ENCODE peak calls at places on chromosomes 7 and 10, in four cellular contexts. One of them, this sample, is unnamed.

GRCh38 chr7:131016230-131016629 is 282.2 kb upstream of the KLF14 start:
- DNase-seq in kidney: no peak
- DNase-seq in CD4-positive, alpha-beta T cell: no peak
- DNase-seq in lower lobe of right lung: no peak
- DNase-seq in this sample: no peak

GRCh38 chr10:69757553-69758309 is 44.0 kb upstream of the COL13A1 start:
- DNase-seq in kidney: peak; percentile 88
- DNase-seq in CD4-positive, alpha-beta T cell: no peak
- DNase-seq in lower lobe of right lung: no peak
- DNase-seq in this sample: no peak

GRCh38 chr10:79483299-79483698 is 29.0 kb upstream of the EIF5AL1 start:
- DNase-seq in kidney: no peak
- DNase-seq in CD4-positive, alpha-beta T cell: no peak
- DNase-seq in lower lobe of right lung: no peak
- DNase-seq in this sample: no peak

GRCh38 chr7:55362927-55363326 is 2.2 kb upstream of the LANCL2 start:
- DNase-seq in kidney: no peak
- DNase-seq in CD4-positive, alpha-beta T cell: no peak
- DNase-seq in lower lobe of right lung: no peak
- DNase-seq in this sample: no peak

GRCh38 chr7:90445633-90446032 is 23.8 kb upstream of the PTTG1IP2 start:
- DNase-seq in kidney: no peak
- DNase-seq in CD4-positive, alpha-beta T cell: no peak
- DNase-seq in lower lobe of right lung: no peak
- DNase-seq in this sample: no peak

GRCh38 chr7:20834656-20835055 is 48.0 kb upstream of the SP8 start:
- DNase-seq in kidney: no peak
- DNase-seq in CD4-positive, alpha-beta T cell: no peak
- DNase-seq in lower lobe of right lung: no peak
- DNase-seq in this sample: no peak

GRCh38 chr10:93226619-93227018 is 152.9 kb downstream of the CYP26A1 start:
- DNase-seq in kidney: no peak
- DNase-seq in CD4-positive, alpha-beta T cell: no peak
- DNase-seq in lower lobe of right lung: no peak
- DNase-seq in this sample: no peak

GRCh38 chr10:69968830-69969229 is 83.8 kb upstream of the MACROH2A2 start:
- DNase-seq in kidney: no peak
- DNase-seq in CD4-positive, alpha-beta T cell: no peak
- DNase-seq in lower lobe of right lung: no peak
- DNase-seq in this sample: no peak

GRCh38 chr7:95676691-95677090 is 80.4 kb upstream of the PDK4 start:
- DNase-seq in kidney: no peak
- DNase-seq in CD4-positive, alpha-beta T cell: no peak
- DNase-seq in lower lobe of right lung: no peak
- DNase-seq in this sample: no peak

GRCh38 chr7:16189026-16189715 is 232.2 kb downstream of the CRPPA start:
- DNase-seq in kidney: no peak
- DNase-seq in CD4-positive, alpha-beta T cell: no peak
- DNase-seq in lower lobe of right lung: no peak
- DNase-seq in this sample: no peak

GRCh38 chr7:44217852-44218402 is 17.1 kb downstream of the YKT6 start:
- DNase-seq in kidney: peak; percentile 56
- DNase-seq in CD4-positive, alpha-beta T cell: no peak
- DNase-seq in lower lobe of right lung: no peak
- DNase-seq in this sample: peak; percentile 34

GRCh38 chr10:130500251-130501000 is 364.2 kb downstream of the GLRX3 start:
- DNase-seq in kidney: no peak
- DNase-seq in CD4-positive, alpha-beta T cell: no peak
- DNase-seq in lower lobe of right lung: no peak
- DNase-seq in this sample: no peak

GRCh38 chr7:30816291-30817059 is 45.3 kb downstream of the MINDY4 start:
- DNase-seq in kidney: no peak
- DNase-seq in CD4-positive, alpha-beta T cell: no peak
- DNase-seq in lower lobe of right lung: no peak
- DNase-seq in this sample: no peak

GRCh38 chr7:46559194-46559576 is 638.1 kb upstream of the IGFBP3 start:
- DNase-seq in kidney: no peak
- DNase-seq in CD4-positive, alpha-beta T cell: no peak
- DNase-seq in lower lobe of right lung: no peak
- DNase-seq in this sample: no peak

GRCh38 chr7:43569424-43569823 is 13.5 kb upstream of the STK17A start:
- DNase-seq in kidney: no peak
- DNase-seq in CD4-positive, alpha-beta T cell: no peak
- DNase-seq in lower lobe of right lung: no peak
- DNase-seq in this sample: peak; percentile 71

GRCh38 chr10:98256692-98257091 is 11.3 kb downstream of the LOXL4 start:
- DNase-seq in kidney: no peak
- DNase-seq in CD4-positive, alpha-beta T cell: no peak
- DNase-seq in lower lobe of right lung: no peak
- DNase-seq in this sample: no peak

GRCh38 chr10:23459323-23459939 is 20.6 kb downstream of the OTUD1 start:
- DNase-seq in kidney: no peak
- DNase-seq in CD4-positive, alpha-beta T cell: no peak
- DNase-seq in lower lobe of right lung: no peak
- DNase-seq in this sample: no peak

GRCh38 chr7:133822001-133822641 is 305.0 kb upstream of the LRGUK start:
- DNase-seq in kidney: no peak
- DNase-seq in CD4-positive, alpha-beta T cell: no peak
- DNase-seq in lower lobe of right lung: no peak
- DNase-seq in this sample: no peak

GRCh38 chr7:36670585-36671431 is 53.5 kb downstream of the AOAH start:
- DNase-seq in kidney: no peak
- DNase-seq in CD4-positive, alpha-beta T cell: peak; percentile 57
- DNase-seq in lower lobe of right lung: peak; percentile 53
- DNase-seq in this sample: no peak

GRCh38 chr10:131453772-131454634 is 142.5 kb upstream of the TCERG1L start:
- DNase-seq in kidney: peak; percentile 87
- DNase-seq in CD4-positive, alpha-beta T cell: peak; percentile 40
- DNase-seq in lower lobe of right lung: no peak
- DNase-seq in this sample: no peak

DNA sequence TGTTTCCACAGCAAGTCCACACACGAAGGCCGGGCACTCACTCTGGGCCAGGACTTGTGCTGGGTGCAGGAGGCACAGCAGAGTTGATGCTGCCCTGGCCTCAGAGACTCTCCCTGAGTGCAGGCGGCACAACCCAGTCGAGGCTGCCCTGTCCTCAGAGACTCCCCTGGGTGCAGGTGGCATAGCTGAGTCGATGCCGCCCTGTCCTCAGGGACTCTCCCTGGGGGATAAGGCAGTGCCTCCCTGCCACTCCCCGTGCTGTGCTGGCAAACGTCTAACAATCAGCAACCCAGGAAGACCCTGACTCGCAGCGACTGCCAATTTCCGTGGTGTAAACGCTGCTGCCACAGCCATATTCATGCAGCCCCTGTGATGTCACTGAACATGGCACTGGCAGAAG is 93.1 kb downstream of the PDGFA start:
- DNase-seq in kidney: peak; percentile 37
- DNase-seq in CD4-positive, alpha-beta T cell: no peak
- DNase-seq in lower lobe of right lung: no peak
- DNase-seq in this sample: no peak
- H3K9me3 ChIP-seq in kidney: no peaks in the 10 kb centered on the region
- H3K9me3 ChIP-seq in CD4-positive, alpha-beta T cell: no peaks in the 10 kb centered on the region
- H3K9me3 ChIP-seq in lower lobe of right lung: no peaks in the 10 kb centered on the region
- H3K9me3 ChIP-seq in this sample: no peaks in the 10 kb centered on the region

GRCh38 chr10:122050316-122050715 is 61.4 kb downstream of the TACC2 start:
- DNase-seq in kidney: no peak
- DNase-seq in CD4-positive, alpha-beta T cell: no peak
- DNase-seq in lower lobe of right lung: no peak
- DNase-seq in this sample: no peak
- H3K27ac ChIP-seq in kidney: no peak overlapping the region
- H3K27ac ChIP-seq in CD4-positive, alpha-beta T cell: no peak overlapping the region
- H3K27ac ChIP-seq in lower lobe of right lung: no peak overlapping the region
- H3K27ac ChIP-seq in this sample: no peak overlapping the region

GRCh38 chr7:152402384-152403250 is 33.2 kb downstream of the KMT2C start:
- DNase-seq in kidney: no peak
- DNase-seq in CD4-positive, alpha-beta T cell: no peak
- DNase-seq in lower lobe of right lung: no peak
- DNase-seq in this sample: no peak
- H3K9me3 ChIP-seq in kidney: no peaks in the 10 kb centered on the region
- H3K9me3 ChIP-seq in CD4-positive, alpha-beta T cell: peaks cover 3% of the 10 kb centered on the region
- H3K9me3 ChIP-seq in lower lobe of right lung: peaks cover 6% of the 10 kb centered on the region
- H3K9me3 ChIP-seq in this sample: peaks cover 14% of the 10 kb centered on the region

DNA sequence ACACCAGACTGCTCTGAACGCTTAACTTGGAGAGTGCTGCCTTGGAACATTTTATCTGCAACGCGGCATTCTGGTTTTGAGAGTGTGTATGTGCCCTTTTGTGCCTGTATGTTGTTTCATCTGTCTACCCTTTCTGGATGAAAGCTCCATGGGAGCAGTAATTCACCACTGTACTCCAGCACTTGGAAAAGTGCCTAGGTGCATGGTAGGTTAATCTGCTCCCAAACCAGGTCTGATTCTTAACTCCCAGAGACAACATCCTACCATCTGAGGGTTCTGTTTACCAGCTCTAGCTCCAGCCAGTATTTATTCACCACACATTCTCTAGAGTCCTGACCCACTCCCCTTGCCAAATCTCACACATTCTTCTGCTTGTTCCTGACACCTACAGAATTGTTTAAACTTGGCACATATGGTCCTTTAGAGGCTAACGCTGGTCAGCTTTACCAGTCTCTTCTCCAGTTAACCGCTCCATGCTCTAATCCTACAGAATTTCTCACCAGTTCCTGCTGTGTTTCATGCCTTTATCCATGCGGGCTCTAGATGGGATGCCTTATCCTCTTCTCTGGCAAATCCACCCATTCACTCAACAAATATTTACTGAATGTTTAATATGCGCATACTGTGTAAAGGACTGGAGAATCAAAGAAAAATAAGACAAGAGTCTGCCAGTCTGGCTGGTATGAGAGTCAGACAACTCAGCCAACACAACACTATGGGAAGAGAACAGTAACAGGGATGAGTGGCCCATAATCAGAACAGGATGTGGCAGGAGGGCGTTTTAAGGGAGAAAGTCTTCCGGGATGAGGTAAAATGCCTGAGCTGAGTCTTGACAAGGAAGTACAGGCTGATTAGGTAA is 46.4 kb downstream of the MTPN start:
- DNase-seq in kidney: no peak
- DNase-seq in CD4-positive, alpha-beta T cell: no peak
- DNase-seq in lower lobe of right lung: no peak
- DNase-seq in this sample: no peak
- H3K27ac ChIP-seq in kidney: no peak overlapping the region
- H3K27ac ChIP-seq in CD4-positive, alpha-beta T cell: no peak overlapping the region
- H3K27ac ChIP-seq in lower lobe of right lung: no peak overlapping the region
- H3K27ac ChIP-seq in this sample: no peak overlapping the region

GRCh38 chr10:133565441-133566294 is at the start of gene SYCE1:
- DNase-seq in kidney: peak; percentile 73
- DNase-seq in CD4-positive, alpha-beta T cell: no peak
- DNase-seq in lower lobe of right lung: no peak
- DNase-seq in this sample: no peak
- H3K9me3 ChIP-seq in kidney: no peaks in the 10 kb centered on the region
- H3K9me3 ChIP-seq in CD4-positive, alpha-beta T cell: peaks cover 8% of the 10 kb centered on the region
- H3K9me3 ChIP-seq in lower lobe of right lung: no peaks in the 10 kb centered on the region
- H3K9me3 ChIP-seq in this sample: no peaks in the 10 kb centered on the region

DNA sequence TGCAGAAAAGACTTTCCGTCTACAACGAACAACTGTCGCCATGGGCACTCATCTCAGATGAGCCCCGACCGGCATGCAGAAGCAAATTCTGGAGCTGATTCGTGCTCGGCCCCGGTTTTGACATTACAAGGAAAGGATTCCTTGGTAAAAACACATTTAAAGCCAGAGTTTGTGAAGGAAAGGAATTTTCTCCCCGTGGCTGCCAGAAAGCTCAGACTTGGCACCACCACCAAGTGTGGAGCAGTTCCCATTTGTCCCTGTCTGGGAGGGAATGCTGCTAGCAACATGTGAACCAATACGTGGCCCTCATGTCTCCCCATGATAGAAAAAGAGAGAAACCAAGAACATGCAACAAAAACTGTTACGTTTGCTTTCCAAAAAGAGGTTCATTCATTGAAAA is 55.2 kb upstream of the DDC start:
- DNase-seq in kidney: no peak
- DNase-seq in CD4-positive, alpha-beta T cell: no peak
- DNase-seq in lower lobe of right lung: no peak
- DNase-seq in this sample: no peak
- H3K27ac ChIP-seq in kidney: no peak overlapping the region
- H3K27ac ChIP-seq in CD4-positive, alpha-beta T cell: no peak overlapping the region
- H3K27ac ChIP-seq in lower lobe of right lung: no peak overlapping the region
- H3K27ac ChIP-seq in this sample: no peak overlapping the region

GRCh38 chr10:5486852-5487235 is 12.5 kb downstream of the CALML5 start:
- DNase-seq in kidney: no peak
- DNase-seq in CD4-positive, alpha-beta T cell: no peak
- DNase-seq in lower lobe of right lung: no peak
- DNase-seq in this sample: no peak
- H3K9me3 ChIP-seq in kidney: peaks cover 3% of the 10 kb centered on the region
- H3K9me3 ChIP-seq in CD4-positive, alpha-beta T cell: no peaks in the 10 kb centered on the region
- H3K9me3 ChIP-seq in lower lobe of right lung: no peaks in the 10 kb centered on the region
- H3K9me3 ChIP-seq in this sample: no peaks in the 10 kb centered on the region

DNA sequence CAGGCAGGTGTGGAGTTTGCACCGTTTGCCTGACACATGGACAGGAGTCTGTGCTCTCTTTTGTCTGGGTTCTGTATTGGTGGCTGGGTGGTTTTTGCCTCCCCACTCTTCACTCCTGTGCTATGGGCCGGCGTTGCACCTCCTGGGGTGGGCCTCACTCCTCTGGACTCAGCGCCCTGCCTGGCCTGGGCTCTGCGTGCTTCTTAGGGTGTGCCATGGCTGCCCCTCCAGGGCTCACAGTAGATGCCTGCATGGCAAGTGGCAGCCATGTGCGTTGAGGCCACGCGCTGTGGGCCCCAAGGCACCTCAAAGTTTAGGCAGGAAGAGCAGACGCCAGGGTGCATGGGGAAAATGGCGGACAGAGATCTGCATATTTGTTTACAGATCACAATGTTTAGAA is 319.8 kb downstream of the ADARB2 start:
- DNase-seq in kidney: no peak
- DNase-seq in CD4-positive, alpha-beta T cell: no peak
- DNase-seq in lower lobe of right lung: no peak
- DNase-seq in this sample: no peak
- H3K27ac ChIP-seq in kidney: no peak overlapping the region
- H3K27ac ChIP-seq in CD4-positive, alpha-beta T cell: no peak overlapping the region
- H3K27ac ChIP-seq in lower lobe of right lung: no peak overlapping the region
- H3K27ac ChIP-seq in this sample: no peak overlapping the region

DNA sequence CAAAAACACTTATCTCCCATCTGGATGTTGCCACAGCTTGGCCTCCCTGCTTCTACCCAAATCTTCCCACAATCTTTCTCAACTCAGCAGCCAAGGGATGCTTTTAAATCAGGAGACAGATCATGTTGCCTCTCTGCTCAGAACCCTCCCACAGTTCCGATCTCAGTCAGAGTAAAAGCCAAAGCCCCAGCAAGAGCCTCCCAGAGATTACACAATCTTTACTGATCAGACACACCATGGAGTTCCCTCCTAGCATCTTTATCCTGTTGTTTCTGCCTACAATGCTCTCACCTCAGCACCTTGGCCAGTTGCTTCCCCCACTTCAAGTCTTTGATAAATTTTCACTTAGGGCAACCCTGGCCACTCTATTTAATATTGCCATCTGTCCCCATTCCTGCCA is 41.9 kb upstream of the ZNF33B start:
- DNase-seq in kidney: no peak
- DNase-seq in CD4-positive, alpha-beta T cell: no peak
- DNase-seq in lower lobe of right lung: no peak
- DNase-seq in this sample: no peak
- H3K9me3 ChIP-seq in kidney: no peaks in the 10 kb centered on the region
- H3K9me3 ChIP-seq in CD4-positive, alpha-beta T cell: no peaks in the 10 kb centered on the region
- H3K9me3 ChIP-seq in lower lobe of right lung: no peaks in the 10 kb centered on the region
- H3K9me3 ChIP-seq in this sample: no peaks in the 10 kb centered on the region

This sample was measured in RWPE2.